ENCODE peak calls at places on chromosome 7, in eight cellular contexts. X, U, N, G, Q, L, R and S are unnamed samples. For H3K9me3 and H3K36me3, the result is how much of the 10 kb centered on the place peaks cover.

GRCh38 chr7:20784311-20785210 is 2.1 kb downstream of the SP8 start:
- DNase-seq in Q (peak), U (peak), G (no peak), X (peak), N (no peak), R (no peak), L (no peak), S (peak)

GRCh38 chr7:138964838-138965436 is 16.3 kb downstream of the KIAA1549 start:
- DNase-seq in L (no peak), U (no peak), N (no peak), R (no peak), Q (no peak), X (no peak), G (no peak), S (no peak)

GRCh38 chr7:21767300-21767900 is 178.3 kb downstream of the CDCA7L start:
- DNase-seq in N (peak), Q (peak), U (peak), L (no peak), R (no peak), X (peak), G (peak), S (peak)

GRCh38 chr7:134502463-134502862 is 24.9 kb upstream of the AKR1B10 start:
- DNase-seq in Q (peak), R (no peak), G (no peak), U (no peak), N (no peak), X (peak), L (peak), S (peak)

GRCh38 chr7:31735991-31736982 is 49.3 kb downstream of the PPP1R17 start:
- DNase-seq in L (no peak), N (peak), G (peak), Q (peak), R (no peak), U (peak), X (peak), S (peak)

GRCh38 chr7:151251926-151252835 is 3.7 kb upstream of the SMARCD3 start:
- DNase-seq in X (peak), G (no peak), Q (peak), L (peak), U (peak), R (peak), N (no peak), S (peak)

GRCh38 chr7:89605362-89605761 is 548.9 kb upstream of the STEAP1 start:
- DNase-seq in Q (no peak), N (no peak), R (no peak), U (no peak), G (no peak), L (no peak), X (no peak), S (no peak)

GRCh38 chr7:29336851-29337627 is 142.5 kb downstream of the CHN2 start:
- DNase-seq in X (no peak), G (no peak), N (peak), R (no peak), L (no peak), Q (no peak), U (no peak), S (no peak)

GRCh38 chr7:115618676-115619075 is 411.9 kb downstream of the TFEC start:
- DNase-seq in G (no peak), R (no peak), X (no peak), U (no peak), L (no peak), Q (peak), N (no peak), S (peak)

GRCh38 chr7:47336178-47337020 is 245.5 kb downstream of the TNS3 start:
- DNase-seq in X (peak), N (no peak), L (peak), U (no peak), Q (no peak), R (peak), G (no peak), S (peak)

GRCh38 chr7:132800522-132800921 is 224.3 kb upstream of the PLXNA4 start:
- DNase-seq in G (no peak), U (no peak), X (peak), L (no peak), Q (no peak), R (no peak), N (no peak), S (no peak)

GRCh38 chr7:117195361-117195760 is 127.5 kb downstream of the WNT2 start:
- DNase-seq in G (no peak), X (no peak), Q (no peak), L (no peak), U (no peak), R (no peak), N (no peak), S (no peak)

DNA sequence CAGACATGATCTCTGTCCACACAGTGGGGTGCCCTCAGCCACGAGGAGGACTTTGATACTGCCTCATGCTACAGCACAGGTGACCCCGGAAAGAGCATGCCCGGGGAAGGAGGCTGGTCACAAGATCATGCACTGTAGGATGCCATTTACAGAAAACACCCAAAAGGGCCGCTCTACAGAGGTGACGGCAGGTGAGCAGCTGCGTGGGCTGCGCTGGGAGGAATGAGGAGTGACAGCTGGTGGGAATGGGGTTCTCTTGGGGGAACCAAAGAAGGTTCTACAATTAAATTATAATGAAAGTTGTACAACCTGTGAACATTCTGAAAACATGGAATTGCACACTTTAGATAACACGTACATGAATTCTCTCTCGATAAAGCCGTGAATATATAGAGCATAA is 12.0 kb downstream of the INTS1 start:
- DNase-seq in Q (no peak), R (no peak), X (no peak), N (no peak), G (no peak), L (no peak), U (no peak), S (no peak)
- H3K4me3 ChIP-seq in Q (no peak), R (no peak), X (no peak), N (no peak), G (no peak), L (no peak), U (no peak), S (no peak)

GRCh38 chr7:24249266-24249665 is 34.7 kb upstream of the NPY start:
- DNase-seq in G (no peak), R (no peak), X (no peak), Q (no peak), L (no peak), N (no peak), U (no peak), S (no peak)
- H3K9me3 ChIP-seq in G (under half), R (under half), X (under half), Q (under half), L (under half), N (under half), U (under half), S (under half)

DNA sequence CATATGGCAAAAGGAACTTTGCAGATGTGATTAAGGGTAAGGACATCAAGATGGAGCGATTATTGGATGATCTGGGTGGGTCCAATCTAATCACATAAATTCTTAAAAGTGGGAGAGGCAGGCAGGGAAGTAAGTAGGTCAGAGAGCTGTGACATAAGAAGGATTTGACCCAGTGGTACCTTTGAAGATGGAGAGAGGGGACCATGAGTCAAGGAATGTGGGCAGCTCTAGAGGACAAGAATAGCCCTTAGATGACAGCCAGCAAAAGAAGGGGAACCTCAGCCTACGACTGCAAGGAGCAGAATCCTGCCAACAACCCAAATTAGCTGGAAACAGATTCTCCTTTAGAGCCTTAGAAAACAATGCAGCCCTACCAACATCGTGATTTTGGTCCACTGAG is 34.5 kb downstream of the LAMB1 start:
- DNase-seq in R (no peak), L (no peak), Q (no peak), U (no peak), G (no peak), X (no peak), N (no peak), S (no peak)
- H3K36me3 ChIP-seq in R (under half), L (under half), Q (under half), U (under half), G (under half), X (under half), N (under half), S (under half)

GRCh38 chr7:105268056-105268455 is 120.7 kb downstream of the SRPK2 start:
- DNase-seq in N (no peak), U (no peak), G (no peak), X (peak), R (no peak), L (no peak), Q (peak), S (no peak)
- H3K4me3 ChIP-seq in N (no peak), U (no peak), G (peak), X (peak), R (peak), L (peak), Q (peak), S (peak)

DNA sequence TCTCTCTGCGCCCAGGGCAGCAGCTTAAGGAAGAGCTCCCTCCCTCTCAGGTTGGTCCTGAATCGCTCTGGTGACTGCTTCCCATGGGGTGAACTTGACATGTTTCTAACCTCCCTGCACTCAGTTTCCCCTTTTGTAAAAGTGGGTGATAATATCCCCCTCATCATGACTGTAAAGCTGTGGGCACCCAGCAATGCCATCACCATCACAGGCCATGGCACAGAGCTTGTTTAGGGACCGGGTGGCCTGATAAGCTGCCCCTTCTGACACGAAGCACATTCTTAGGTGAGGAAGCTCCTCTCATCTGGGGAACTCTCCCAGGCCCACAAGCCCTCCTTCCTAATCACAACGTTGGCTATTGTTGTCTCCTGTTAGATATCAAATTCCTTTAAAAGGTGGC is 972.8 kb upstream of the ZNF722 start:
- DNase-seq in Q (no peak), L (no peak), R (no peak), U (no peak), X (no peak), G (no peak), N (no peak), S (no peak)
- H3K9me3 ChIP-seq in Q (under half), L (under half), R (under half), U (under half), X (under half), G (under half), N (half or more), S (under half)

GRCh38 chr7:99457050-99457645 is 8.8 kb downstream of the ATP5MF start:
- DNase-seq in R (no peak), G (no peak), Q (no peak), N (no peak), U (no peak), L (peak), X (no peak), S (no peak)

GRCh38 chr7:99459087-99459486 is 6.9 kb downstream of the ATP5MF start:
- DNase-seq in L (peak), R (no peak), G (peak), U (peak), X (no peak), Q (peak), N (peak), S (no peak)

GRCh38 chr7:99461221-99461620 is 4.7 kb downstream of the ATP5MF start:
- DNase-seq in Q (peak), L (no peak), X (no peak), U (no peak), R (no peak), G (no peak), N (no peak), S (no peak)

GRCh38 chr7:99457646-99458493 is 8.1 kb downstream of the ATP5MF start:
- DNase-seq in U (no peak), X (no peak), G (no peak), Q (no peak), L (peak), R (no peak), N (no peak), S (no peak)

GRCh38 chr7:99460651-99461050 is 5.3 kb downstream of the ATP5MF start:
- DNase-seq in G (no peak), L (no peak), Q (no peak), X (no peak), R (no peak), U (no peak), N (no peak), S (no peak)
- H3K36me3 ChIP-seq in G (under half), L (under half), Q (under half), X (under half), R (under half), U (half or more), N (under half), S (under half)

DNA sequence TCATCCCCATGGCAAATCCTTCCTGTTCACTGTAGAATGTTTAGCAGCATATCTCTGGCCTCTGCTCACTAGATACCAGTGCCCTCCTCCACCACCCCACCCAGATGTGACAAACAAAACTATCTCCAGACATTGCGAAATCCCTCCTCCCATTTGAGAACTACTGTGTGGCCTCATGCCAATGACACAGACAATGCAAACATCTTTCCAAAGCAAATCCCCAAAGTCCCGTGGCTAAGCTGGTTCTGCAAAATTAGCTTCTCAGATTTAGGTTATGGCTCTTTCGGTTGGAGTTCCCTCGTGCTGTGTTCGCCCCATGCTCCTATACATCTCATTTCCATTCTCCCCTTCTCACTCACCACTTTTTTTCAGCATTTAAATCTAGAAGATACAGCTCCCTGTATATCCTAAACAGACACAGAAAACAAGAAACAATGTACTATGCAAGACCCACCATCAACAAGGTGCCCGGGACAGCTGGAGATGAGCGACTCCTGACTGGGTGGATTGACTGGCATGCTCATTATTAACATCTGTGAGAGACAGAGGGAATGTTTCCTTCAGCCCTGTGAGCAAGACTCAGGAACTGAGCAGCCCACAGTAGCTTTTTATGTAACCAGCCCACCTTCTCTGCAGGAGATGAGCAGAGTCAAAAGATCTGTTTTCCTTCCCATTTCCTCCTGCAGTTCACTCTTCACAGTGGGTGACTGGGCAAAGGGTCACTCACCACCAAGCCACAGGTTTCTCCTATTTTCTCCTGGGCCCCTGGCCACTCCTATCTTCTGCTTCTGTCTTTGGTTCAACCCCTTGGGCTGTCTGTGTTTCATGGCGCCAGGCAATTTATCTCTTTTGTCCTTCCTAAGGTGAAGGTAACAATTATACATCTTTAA is 225.7 kb upstream of the AOAH start:
- DNase-seq in N (peak), U (no peak), L (no peak), Q (peak), X (no peak), G (no peak), R (no peak), S (peak)
- H3K4me3 ChIP-seq in N (no peak), U (no peak), L (no peak), Q (no peak), X (no peak), G (no peak), R (no peak), S (no peak)

GRCh38 chr7:154672659-154673415 is 330.1 kb downstream of the PAXIP1 start:
- DNase-seq in R (no peak), N (no peak), U (no peak), X (no peak), Q (no peak), G (no peak), L (no peak), S (no peak)
- H3K9me3 ChIP-seq in R (under half), N (under half), U (under half), X (under half), Q (under half), G (under half), L (under half), S (under half)

DNA sequence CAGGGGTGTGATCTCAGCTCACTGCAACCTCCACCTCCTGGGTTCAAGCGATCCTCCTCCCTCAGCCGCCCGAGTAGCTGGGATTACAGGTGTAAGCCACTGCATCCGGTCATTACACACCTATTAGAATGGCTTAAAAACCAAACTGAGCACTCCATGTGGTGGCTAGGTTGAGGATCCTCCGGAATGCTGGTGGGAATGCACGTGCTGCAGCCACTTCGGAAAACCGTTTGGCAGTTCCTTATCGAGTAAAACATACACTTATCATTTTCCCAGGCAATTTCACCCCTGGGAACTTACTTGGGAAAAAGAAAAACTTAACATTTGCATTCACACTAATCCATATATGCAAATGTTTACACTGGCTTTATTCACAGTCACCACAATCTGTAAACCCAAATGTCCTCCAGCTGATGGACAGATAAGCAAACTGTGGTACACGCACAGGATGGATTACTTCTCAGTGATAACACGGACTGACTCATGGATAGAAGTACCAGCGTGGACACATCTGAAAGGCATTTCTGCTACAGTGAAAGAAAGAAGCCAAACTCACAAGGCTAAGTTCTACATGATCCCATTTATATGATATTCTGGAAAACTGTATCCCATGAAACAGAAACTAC is 20.4 kb downstream of the RFC2 start:
- DNase-seq in Q (no peak), X (no peak), R (no peak), L (no peak), N (no peak), G (no peak), U (no peak), S (no peak)
- H3K36me3 ChIP-seq in Q (under half), X (under half), R (under half), L (under half), N (under half), G (under half), U (half or more), S (under half)